ENCODE peak calls at places on chromosome 9, in six cellular contexts. One of them, this sample, is unnamed.

GRCh38 chr9:5111696-5112095 is 73.7 kb downstream of the INSL6 start:
- DNase-seq in H1: no peak
- DNase-seq in neuronal stem cell: no peak
- DNase-seq in IMR-90: no peak
- DNase-seq in mesenchymal stem cell: no peak
- DNase-seq in trophoblast cell: no peak
- DNase-seq in this sample: no peak

GRCh38 chr9:126704157-126704941 is 90.6 kb downstream of the LMX1B start:
- DNase-seq in H1: peak; percentile 47
- DNase-seq in neuronal stem cell: no peak
- DNase-seq in IMR-90: peak; percentile 46
- DNase-seq in mesenchymal stem cell: peak; percentile 68
- DNase-seq in trophoblast cell: no peak
- DNase-seq in this sample: peak; percentile 43

GRCh38 chr9:114037961-114038723 is 40.0 kb downstream of the AMBP start:
- DNase-seq in H1: peak; percentile 56
- DNase-seq in neuronal stem cell: peak; percentile 75
- DNase-seq in IMR-90: no peak
- DNase-seq in mesenchymal stem cell: no peak
- DNase-seq in trophoblast cell: no peak
- DNase-seq in this sample: peak; percentile 63

GRCh38 chr9:124291801-124292396 is 34.1 kb downstream of the NEK6 start:
- DNase-seq in H1: no peak
- DNase-seq in neuronal stem cell: no peak
- DNase-seq in IMR-90: no peak
- DNase-seq in mesenchymal stem cell: peak; percentile 87
- DNase-seq in trophoblast cell: no peak
- DNase-seq in this sample: no peak

GRCh38 chr9:27124151-27124550 is 15.1 kb downstream of the TEK start:
- DNase-seq in H1: no peak
- DNase-seq in neuronal stem cell: no peak
- DNase-seq in IMR-90: peak; percentile 80
- DNase-seq in mesenchymal stem cell: peak; percentile 86
- DNase-seq in trophoblast cell: no peak
- DNase-seq in this sample: no peak

GRCh38 chr9:136546697-136547481 is 1.0 kb upstream of the NOTCH1 start:
- DNase-seq in H1: peak; percentile 80
- DNase-seq in neuronal stem cell: no peak
- DNase-seq in IMR-90: peak; percentile 35
- DNase-seq in mesenchymal stem cell: peak; percentile 92
- DNase-seq in trophoblast cell: no peak
- DNase-seq in this sample: peak; percentile 66

GRCh38 chr9:132588098-132588497 is 5.7 kb downstream of the BARHL1 start:
- DNase-seq in H1: no peak
- DNase-seq in neuronal stem cell: no peak
- DNase-seq in IMR-90: no peak
- DNase-seq in mesenchymal stem cell: no peak
- DNase-seq in trophoblast cell: no peak
- DNase-seq in this sample: no peak

GRCh38 chr9:69456201-69456600 is 131.2 kb downstream of the ENTREP1 start:
- DNase-seq in H1: peak; percentile 32
- DNase-seq in neuronal stem cell: no peak
- DNase-seq in IMR-90: no peak
- DNase-seq in mesenchymal stem cell: no peak
- DNase-seq in trophoblast cell: no peak
- DNase-seq in this sample: no peak

GRCh38 chr9:127796225-127796813 is 6.4 kb upstream of the FPGS start:
- DNase-seq in H1: no peak
- DNase-seq in neuronal stem cell: no peak
- DNase-seq in IMR-90: peak; percentile 38
- DNase-seq in mesenchymal stem cell: peak; percentile 55
- DNase-seq in trophoblast cell: no peak
- DNase-seq in this sample: no peak

GRCh38 chr9:134191455-134192209 is 27.3 kb upstream of the RNU6ATAC start:
- DNase-seq in H1: no peak
- DNase-seq in neuronal stem cell: no peak
- DNase-seq in IMR-90: no peak
- DNase-seq in mesenchymal stem cell: no peak
- DNase-seq in trophoblast cell: no peak
- DNase-seq in this sample: no peak

GRCh38 chr9:22683393-22684075 is 236.9 kb downstream of the DMRTA1 start:
- DNase-seq in H1: no peak
- DNase-seq in neuronal stem cell: no peak
- DNase-seq in IMR-90: peak; percentile 88
- DNase-seq in mesenchymal stem cell: peak; percentile 84
- DNase-seq in trophoblast cell: no peak
- DNase-seq in this sample: no peak

GRCh38 chr9:135184158-135184557 is 96.7 kb downstream of the OLFM1 start:
- DNase-seq in H1: no peak
- DNase-seq in neuronal stem cell: no peak
- DNase-seq in IMR-90: no peak
- DNase-seq in mesenchymal stem cell: no peak
- DNase-seq in trophoblast cell: no peak
- DNase-seq in this sample: no peak

GRCh38 chr9:109538346-109538745 is 40.2 kb upstream of the PTPN3 start:
- DNase-seq in H1: no peak
- DNase-seq in neuronal stem cell: no peak
- DNase-seq in IMR-90: no peak
- DNase-seq in mesenchymal stem cell: no peak
- DNase-seq in trophoblast cell: peak; percentile 66
- DNase-seq in this sample: no peak

GRCh38 chr9:16828335-16829281 is 41.9 kb downstream of the BNC2 start:
- DNase-seq in H1: peak; percentile 58
- DNase-seq in neuronal stem cell: peak; percentile 79
- DNase-seq in IMR-90: peak; percentile 78
- DNase-seq in mesenchymal stem cell: peak; percentile 77
- DNase-seq in trophoblast cell: peak; percentile 63
- DNase-seq in this sample: peak; percentile 50

GRCh38 chr9:132742821-132743311 is 72.6 kb downstream of the GTF3C4 start:
- DNase-seq in H1: no peak
- DNase-seq in neuronal stem cell: no peak
- DNase-seq in IMR-90: no peak
- DNase-seq in mesenchymal stem cell: no peak
- DNase-seq in trophoblast cell: no peak
- DNase-seq in this sample: peak; percentile 49

GRCh38 chr9:123250504-123250903 is 17.9 kb downstream of the STRBP start:
- DNase-seq in H1: no peak
- DNase-seq in neuronal stem cell: no peak
- DNase-seq in IMR-90: no peak
- DNase-seq in mesenchymal stem cell: no peak
- DNase-seq in trophoblast cell: no peak
- DNase-seq in this sample: no peak

GRCh38 chr9:109107402-109108240 is 12.1 kb downstream of the TMEM245 start:
- DNase-seq in H1: no peak
- DNase-seq in neuronal stem cell: no peak
- DNase-seq in IMR-90: peak; percentile 81
- DNase-seq in mesenchymal stem cell: peak; percentile 79
- DNase-seq in trophoblast cell: peak; percentile 32
- DNase-seq in this sample: no peak

DNA sequence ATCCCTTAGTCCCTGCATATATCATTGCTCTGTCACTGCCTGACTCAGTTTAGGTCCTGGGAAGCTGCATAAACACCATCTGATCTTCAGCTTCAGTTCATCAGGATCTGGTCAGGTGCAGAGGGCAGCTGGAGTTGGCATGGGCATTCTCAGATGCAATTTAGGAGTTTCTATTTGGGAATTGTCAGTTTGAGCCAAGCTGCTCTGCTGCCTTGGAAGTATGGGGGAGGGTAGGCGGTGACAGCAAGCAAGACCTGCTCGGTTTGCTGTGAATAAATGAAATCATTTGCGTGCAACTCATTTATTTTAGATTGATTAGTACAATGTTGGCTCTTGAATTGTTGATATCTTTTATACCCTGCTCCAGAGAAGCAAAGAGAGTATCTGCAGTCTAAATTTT is 103.6 kb downstream of the ACER2 start:
- DNase-seq in H1: no peak
- DNase-seq in neuronal stem cell: no peak
- DNase-seq in IMR-90: no peak
- DNase-seq in mesenchymal stem cell: no peak
- DNase-seq in trophoblast cell: no peak
- DNase-seq in this sample: no peak
- H4K91ac ChIP-seq in H1: no peak overlapping the region
- H4K91ac ChIP-seq in neuronal stem cell: no peak overlapping the region
- H4K91ac ChIP-seq in IMR-90: no peak overlapping the region
- H4K91ac ChIP-seq in mesenchymal stem cell: no peak overlapping the region
- H4K91ac ChIP-seq in trophoblast cell: no peak overlapping the region
- H4K91ac ChIP-seq in this sample: no peak overlapping the region

DNA sequence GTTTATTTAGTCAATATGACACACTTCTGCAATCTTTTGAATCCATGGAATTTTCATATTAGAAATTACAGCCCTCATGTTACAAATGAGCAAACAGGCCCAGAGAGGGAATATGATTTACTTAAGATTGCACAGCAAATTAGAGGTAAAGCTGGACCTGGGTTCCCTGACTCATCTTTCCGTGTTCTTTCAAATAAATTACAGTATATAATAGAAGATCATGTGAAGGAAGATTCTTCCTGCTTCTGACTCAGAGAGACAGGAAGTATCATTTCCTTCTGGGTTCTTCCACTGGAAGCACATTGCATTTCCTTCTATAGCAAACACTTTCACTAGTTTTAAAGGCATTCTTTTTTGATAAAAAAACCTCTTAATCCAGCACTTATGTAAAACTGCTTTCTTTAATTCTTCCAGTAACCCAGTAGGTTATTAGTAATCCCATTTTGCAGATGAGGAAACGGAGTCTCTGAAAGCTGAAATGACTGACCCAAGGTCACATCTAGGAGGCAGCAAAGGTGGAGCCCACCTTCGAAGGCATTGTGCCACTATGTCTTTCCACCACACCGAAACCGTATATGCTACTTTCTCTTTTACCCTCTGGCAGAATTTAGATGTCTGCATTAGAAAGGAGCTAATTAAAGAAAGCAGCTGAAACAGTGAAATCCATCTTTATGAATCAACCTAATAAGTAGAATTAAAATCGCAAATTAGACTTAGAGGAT is 566.7 kb upstream of the KLF4 start:
- DNase-seq in H1: no peak
- DNase-seq in neuronal stem cell: no peak
- DNase-seq in IMR-90: peak; percentile 78
- DNase-seq in mesenchymal stem cell: peak; percentile 66
- DNase-seq in trophoblast cell: no peak
- DNase-seq in this sample: no peak
- H2AFZ ChIP-seq in H1: no peak overlapping the region
- H2AFZ ChIP-seq in neuronal stem cell: no peak overlapping the region
- H2AFZ ChIP-seq in IMR-90: no peak overlapping the region
- H2AFZ ChIP-seq in mesenchymal stem cell: no peak overlapping the region
- H2AFZ ChIP-seq in trophoblast cell: no peak overlapping the region
- H2AFZ ChIP-seq in this sample: no peak overlapping the region

DNA sequence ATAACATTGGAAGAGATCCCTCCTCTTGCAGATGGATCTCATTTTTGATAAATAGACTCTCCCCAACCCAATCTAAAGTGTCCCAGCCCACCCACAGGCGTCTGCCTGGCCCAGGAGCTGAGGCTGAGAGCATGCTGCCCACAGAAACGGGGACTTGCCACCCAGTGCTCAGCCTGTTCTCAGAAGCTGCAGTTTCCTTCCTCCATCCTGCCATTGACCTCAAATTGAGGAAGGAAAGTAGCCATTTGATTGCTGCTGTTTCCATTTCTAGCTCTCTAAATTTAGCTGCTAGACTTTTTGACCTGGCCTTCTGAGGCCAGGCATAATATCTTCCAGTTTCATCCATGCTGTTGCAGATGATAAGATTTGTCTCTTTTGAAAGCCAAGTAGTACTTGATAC is 31.1 kb upstream of the FRMD3 start:
- DNase-seq in H1: no peak
- DNase-seq in neuronal stem cell: no peak
- DNase-seq in IMR-90: no peak
- DNase-seq in mesenchymal stem cell: no peak
- DNase-seq in trophoblast cell: no peak
- DNase-seq in this sample: no peak
- H3K4me2 ChIP-seq in H1: no peak overlapping the region
- H3K4me2 ChIP-seq in neuronal stem cell: no peak overlapping the region
- H3K4me2 ChIP-seq in IMR-90: no peak overlapping the region
- H3K4me2 ChIP-seq in mesenchymal stem cell: no peak overlapping the region
- H3K4me2 ChIP-seq in trophoblast cell: no peak overlapping the region
- H3K4me2 ChIP-seq in this sample: no peak overlapping the region

GRCh38 chr9:21311888-21312287 is 6.8 kb upstream of the IFNA5 start:
- DNase-seq in H1: no peak
- DNase-seq in neuronal stem cell: no peak
- DNase-seq in IMR-90: no peak
- DNase-seq in mesenchymal stem cell: no peak
- DNase-seq in trophoblast cell: no peak
- DNase-seq in this sample: no peak
- H4K91ac ChIP-seq in H1: no peak overlapping the region
- H4K91ac ChIP-seq in neuronal stem cell: no peak overlapping the region
- H4K91ac ChIP-seq in IMR-90: no peak overlapping the region
- H4K91ac ChIP-seq in mesenchymal stem cell: no peak overlapping the region
- H4K91ac ChIP-seq in trophoblast cell: no peak overlapping the region
- H4K91ac ChIP-seq in this sample: no peak overlapping the region

GRCh38 chr9:95461448-95462381 is 55.1 kb downstream of the PTCH1 start:
- DNase-seq in H1: no peak
- DNase-seq in neuronal stem cell: no peak
- DNase-seq in IMR-90: no peak
- DNase-seq in mesenchymal stem cell: no peak
- DNase-seq in trophoblast cell: no peak
- DNase-seq in this sample: no peak
- H2AFZ ChIP-seq in H1: no peak overlapping the region
- H2AFZ ChIP-seq in neuronal stem cell: no peak overlapping the region
- H2AFZ ChIP-seq in IMR-90: peak overlapping the region; percentile 54
- H2AFZ ChIP-seq in mesenchymal stem cell: no peak overlapping the region
- H2AFZ ChIP-seq in trophoblast cell: no peak overlapping the region
- H2AFZ ChIP-seq in this sample: no peak overlapping the region